ENCODE peak calls at places on chromosomes 7 and 10, in four cellular contexts. V is CD8-positive, alpha-beta T cell; A is fibroblast of mammary gland; U is choroid plexus epithelial cell. Z is an unnamed sample.
A peak's percentile ranks its signal among the peaks of the same experiment; 100 is the strongest.

GRCh38 chr7:50812847-50813475 is 30.3 kb upstream of the GRB10 start:
- DNase-seq in U (peak; percentile 78), A (peak; percentile 80), V (no peak), Z (peak; percentile 89)

GRCh38 chr7:105906690-105907089 is 30.3 kb upstream of the ATXN7L1 start:
- DNase-seq in V (no peak), U (no peak), A (peak; percentile 12), Z (peak; percentile 28)

GRCh38 chr7:600935-601334 is 81.3 kb upstream of the PDGFA start:
- DNase-seq in A (no peak), U (no peak), V (no peak), Z (no peak)

GRCh38 chr10:18238875-18239485 is 98.8 kb downstream of the CACNB2 start:
- DNase-seq in A (peak; percentile 74), U (peak; percentile 81), V (no peak), Z (peak; percentile 53)

GRCh38 chr7:151410405-151411390 is 860 bp upstream of the WDR86 start:
- DNase-seq in U (peak; percentile 61), A (no peak), V (no peak), Z (peak; percentile 51)

GRCh38 chr7:155411718-155412415 is 46.1 kb upstream of the EN2 start:
- DNase-seq in V (no peak), U (no peak), A (no peak), Z (no peak)

GRCh38 chr10:111756541-111757061 is 427.0 kb downstream of the GPAM start:
- DNase-seq in V (no peak), A (peak; percentile 69), U (peak; percentile 30), Z (no peak)

GRCh38 chr10:99658622-99659030 is 683 bp upstream of the ENTPD7 start:
- DNase-seq in A (peak; percentile 33), V (no peak), U (peak; percentile 13), Z (peak; percentile 41)

GRCh38 chr7:3927446-3928110 is 626.5 kb downstream of the SDK1 start:
- DNase-seq in A (no peak), V (no peak), U (no peak), Z (no peak)

DNA sequence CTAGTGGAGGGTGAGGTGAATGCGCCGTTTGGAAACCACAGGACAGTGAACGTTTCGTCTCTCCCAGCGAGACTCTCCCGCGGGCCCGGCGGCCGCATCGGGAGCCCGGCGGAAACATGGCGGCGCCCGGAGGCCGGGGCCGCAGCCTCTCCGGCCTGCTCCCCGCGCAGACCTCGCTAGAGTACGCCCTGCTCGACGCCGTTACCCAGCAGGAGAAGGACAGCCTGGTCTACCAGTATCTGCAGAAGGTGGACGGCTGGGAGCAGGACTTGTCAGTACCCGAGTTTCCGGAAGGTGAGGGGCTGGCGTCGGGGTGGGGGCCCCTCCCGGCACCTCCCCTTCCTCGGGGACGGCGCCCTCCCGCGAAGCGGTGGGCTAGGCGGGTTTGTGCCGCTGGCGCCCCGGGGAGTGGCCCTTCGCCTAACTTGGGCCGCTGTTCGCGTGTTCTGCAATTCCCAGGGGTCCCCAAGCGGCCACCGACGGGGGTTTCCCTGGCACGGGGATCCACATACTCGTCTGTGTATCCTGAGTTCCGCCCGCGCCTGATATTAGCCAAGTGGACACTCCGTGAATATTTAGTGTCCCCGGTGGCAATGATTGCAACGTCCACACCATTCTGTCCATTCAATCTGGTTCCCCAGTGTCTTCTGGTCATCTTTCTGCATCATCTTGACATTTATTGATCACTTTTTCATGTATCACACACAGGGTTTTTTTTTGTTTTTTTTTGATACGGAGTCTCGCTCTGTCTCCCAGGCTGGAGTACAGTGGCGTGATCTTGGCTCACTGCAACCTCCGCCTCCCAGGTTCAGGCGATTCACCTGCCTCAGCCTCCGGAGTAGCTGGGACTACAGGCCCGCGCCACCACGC is 531 bp downstream of the NHLRC2 start:
- DNase-seq in V (no peak), U (peak; percentile 54), A (peak; percentile 26), Z (peak; percentile 57)
- TF ChIP-seq CTCF in V (no peak), U (no peak), A (no peak), Z (no peak)

GRCh38 chr10:122460891-122461293 is 461 bp upstream of the HTRA1 start:
- DNase-seq in A (no peak), V (no peak), U (peak; percentile 29), Z (peak; percentile 37)
- H3K4me3 ChIP-seq in A (peak overlapping the region; percentile 47), V (peak overlapping the region; percentile 27), U (peak overlapping the region; percentile 69), Z (peak overlapping the region; percentile 57)

DNA sequence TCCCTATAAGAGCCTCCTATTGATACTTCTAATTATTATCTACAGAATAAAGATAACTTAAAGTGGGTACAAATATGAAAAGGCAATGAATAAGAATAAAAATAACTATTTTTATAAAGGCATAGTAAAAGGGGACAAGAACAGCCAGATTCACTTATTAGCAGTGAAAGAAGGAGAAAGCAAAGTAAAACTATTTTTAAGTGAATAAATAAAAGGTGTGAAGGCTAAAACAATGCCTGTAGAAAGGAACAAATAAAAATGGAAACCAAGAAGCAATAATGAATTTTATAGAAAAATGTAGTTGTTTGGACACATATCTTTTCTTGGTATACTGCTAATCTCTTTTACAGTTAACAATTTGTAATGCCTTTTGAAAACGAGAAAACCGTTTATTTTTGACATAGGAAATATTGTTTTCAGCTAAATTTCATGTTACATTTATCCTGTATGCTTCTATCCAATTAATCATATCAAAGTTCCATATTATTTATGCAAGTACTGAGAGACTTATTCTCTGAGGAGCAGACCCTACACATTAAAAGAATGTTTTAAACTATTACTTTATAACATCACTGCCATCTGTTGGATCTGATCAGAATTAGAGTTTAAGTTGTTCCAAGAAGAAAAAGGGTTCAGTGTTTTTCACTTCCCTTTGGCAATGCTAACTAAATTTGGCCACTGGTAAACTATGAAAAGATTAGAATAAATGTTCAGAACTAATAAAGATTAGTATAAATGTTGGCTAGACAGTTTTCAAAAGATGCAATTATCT is 59.1 kb downstream of the ARMC3 start:
- DNase-seq in V (no peak), U (peak; percentile 70), A (peak; percentile 55), Z (peak; percentile 52)
- TF ChIP-seq CTCF in V (peak; percentile 46), U (peak; percentile 42), A (peak; percentile 43), Z (peak; percentile 14)

DNA sequence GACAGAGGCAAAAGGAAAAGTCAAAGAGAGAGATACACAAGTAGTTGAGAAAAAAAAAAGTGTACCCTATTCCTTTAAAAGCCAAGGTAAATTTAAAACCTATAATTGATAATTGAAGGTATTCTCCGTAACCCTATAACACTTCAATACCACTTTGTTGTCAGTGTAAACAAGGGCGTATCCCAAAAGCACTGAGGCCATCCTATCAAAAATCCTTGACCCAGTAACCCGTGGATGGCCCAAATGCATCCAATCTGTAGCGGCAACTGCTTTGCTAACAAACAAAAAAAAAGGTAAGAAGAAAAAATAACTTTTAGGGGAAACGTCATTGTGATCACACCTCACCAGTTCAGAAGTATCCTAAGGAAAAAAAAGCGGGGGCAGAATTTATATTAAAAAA is 5.1 kb upstream of the NAPEPLD start:
- DNase-seq in V (no peak), A (no peak), U (no peak), Z (no peak)
- H3K4me3 ChIP-seq in V (no peak overlapping the region), A (no peak overlapping the region), U (no peak overlapping the region), Z (no peak overlapping the region)

GRCh38 chr7:70673833-70674232 is 458.1 kb upstream of the GALNT17 start:
- DNase-seq in U (no peak), A (no peak), V (no peak), Z (no peak)

GRCh38 chr7:70674268-70675025 is 457.5 kb upstream of the GALNT17 start:
- DNase-seq in V (no peak), A (no peak), U (no peak), Z (no peak)

GRCh38 chr7:70668606-70669358 is 463.2 kb upstream of the GALNT17 start:
- DNase-seq in V (no peak), A (no peak), U (no peak), Z (no peak)

GRCh38 chr7:70669859-70670258 is 462.1 kb upstream of the GALNT17 start:
- DNase-seq in V (no peak), A (no peak), U (no peak), Z (no peak)

DNA sequence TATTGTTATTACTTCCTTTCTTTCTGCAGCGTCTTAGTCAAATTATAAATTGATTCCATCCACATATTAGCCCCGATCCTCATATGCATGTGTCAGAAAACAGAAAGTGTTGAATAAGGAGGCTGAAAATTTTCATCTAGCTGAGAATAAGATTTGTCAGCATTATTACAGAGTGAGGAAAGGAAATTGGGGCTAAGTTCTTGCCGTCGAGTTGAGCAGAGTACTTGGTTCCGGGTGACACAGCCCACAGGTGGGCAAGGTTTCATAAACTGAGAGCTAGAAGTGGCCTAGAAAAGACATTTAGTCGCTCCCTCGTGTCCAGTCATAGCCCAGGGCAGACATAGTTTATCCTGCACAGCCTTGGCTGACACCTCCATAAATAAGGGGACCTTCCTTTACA is 461.7 kb upstream of the GALNT17 start:
- DNase-seq in U (no peak), V (no peak), A (no peak), Z (no peak)
- TF ChIP-seq CTCF in U (no peak), V (no peak), A (no peak), Z (no peak)

GRCh38 chr7:134779741-134780065 is 269 bp downstream of the CALD1 start:
- DNase-seq in U (no peak), V (no peak), A (no peak), Z (no peak)

GRCh38 chr7:134782121-134782623 is 2.7 kb downstream of the CALD1 start:
- DNase-seq in A (peak; percentile 65), V (no peak), U (no peak), Z (no peak)

GRCh38 chr7:134778941-134779740 is at the start of gene CALD1:
- DNase-seq in U (peak; percentile 99), V (no peak), A (peak; percentile 97), Z (peak; percentile 98)

GRCh38 chr7:134781171-134781570 is 1.7 kb downstream of the CALD1 start:
- DNase-seq in A (no peak), U (no peak), V (no peak), Z (no peak)

GRCh38 chr7:134780166-134780853 is 876 bp downstream of the CALD1 start:
- DNase-seq in U (no peak), V (no peak), A (peak; percentile 49), Z (peak; percentile 52)
- H3K4me3 ChIP-seq in U (peak overlapping the region; percentile 69), V (no peak overlapping the region), A (peak overlapping the region; percentile 76), Z (peak overlapping the region; percentile 80)

GRCh38 chr10:129233351-129234148 is 233.5 kb upstream of the MGMT start:
- DNase-seq in A (no peak), V (no peak), U (no peak), Z (no peak)
- TF ChIP-seq CTCF in A (no peak), V (no peak), U (no peak), Z (no peak)